ENCODE peak calls at places on chromosome 10, in eight cellular contexts. Y, L, W, R, T, G, Q and E are unnamed samples.

GRCh38 chr10:122980209-122981065 is at the start of gene PSTK:
- DNase-seq in Y (peak), T (peak), W (peak), Q (peak), G (peak), R (peak), L (peak), E (peak)

GRCh38 chr10:9069136-9069535 is 1014.6 kb downstream of the GATA3 start:
- DNase-seq in Q (no peak), G (no peak), W (no peak), Y (no peak), L (no peak), R (no peak), T (peak), E (no peak)

GRCh38 chr10:132186488-132187413 is at the start of gene DPYSL4:
- DNase-seq in Q (no peak), G (no peak), T (peak), Y (peak), L (no peak), R (peak), W (no peak), E (no peak)

GRCh38 chr10:35027567-35027966 is 62.6 kb downstream of the CUL2 start:
- DNase-seq in W (peak), T (peak), L (peak), R (peak), Y (no peak), G (peak), Q (no peak), E (no peak)

GRCh38 chr10:22550732-22551131 is 163.6 kb downstream of the PIP4K2A start:
- DNase-seq in L (peak), W (no peak), Q (peak), T (peak), Y (peak), G (peak), R (peak), E (peak)

GRCh38 chr10:59155556-59155955 is 20.9 kb upstream of the PHYHIPL start:
- DNase-seq in Y (no peak), Q (no peak), R (no peak), W (no peak), G (no peak), T (no peak), L (no peak), E (no peak)

GRCh38 chr10:20877554-20877953 is 19.6 kb downstream of the NEBL start:
- DNase-seq in G (no peak), Q (no peak), R (no peak), L (no peak), Y (no peak), W (no peak), T (no peak), E (no peak)

GRCh38 chr10:14396441-14397048 is 65.8 kb upstream of the FRMD4A start:
- DNase-seq in Q (no peak), L (no peak), G (peak), T (peak), R (peak), Y (no peak), W (no peak), E (no peak)

GRCh38 chr10:111247781-111248389 is 171.1 kb downstream of the ADRA2A start:
- DNase-seq in Y (no peak), T (peak), G (no peak), W (no peak), L (no peak), R (no peak), Q (no peak), E (no peak)

GRCh38 chr10:30553625-30554442 is 75.7 kb downstream of the LYZL2 start:
- DNase-seq in T (peak), Y (no peak), L (peak), W (peak), G (peak), Q (peak), R (peak), E (no peak)

GRCh38 chr10:80292607-80293239 is 3.3 kb upstream of the MAT1A start:
- DNase-seq in W (no peak), G (no peak), L (no peak), T (no peak), Q (no peak), R (no peak), Y (no peak), E (no peak)

GRCh38 chr10:122551450-122551849 is 9.1 kb upstream of the DMBT1 start:
- DNase-seq in L (no peak), G (no peak), Y (peak), W (no peak), Q (peak), R (no peak), T (no peak), E (no peak)

GRCh38 chr10:79067241-79068202 is 1.2 kb upstream of the ZMIZ1 start:
- DNase-seq in L (peak), T (peak), G (peak), W (no peak), Y (peak), R (peak), Q (peak), E (peak)

GRCh38 chr10:84185526-84186175 is 8.7 kb upstream of the CDHR1 start:
- DNase-seq in L (no peak), G (no peak), Y (no peak), Q (no peak), T (no peak), W (no peak), R (no peak), E (no peak)

GRCh38 chr10:75398630-75399460 is 2.7 kb downstream of the ZNF503 start:
- DNase-seq in Y (no peak), G (peak), Q (no peak), T (peak), L (peak), R (peak), W (no peak), E (no peak)

GRCh38 chr10:132370426-132371340 is 26.3 kb upstream of the PWWP2B start:
- DNase-seq in W (no peak), Q (peak), L (no peak), R (no peak), Y (no peak), T (no peak), G (no peak), E (no peak)

GRCh38 chr10:22468570-22469320 is 123.4 kb downstream of the SPAG6 start:
- DNase-seq in L (no peak), G (no peak), R (no peak), Q (no peak), Y (no peak), W (no peak), T (no peak), E (no peak)

GRCh38 chr10:3619276-3619675 is 165.7 kb downstream of the KLF6 start:
- DNase-seq in T (no peak), Q (no peak), G (no peak), R (no peak), Y (no peak), W (no peak), L (no peak), E (no peak)

GRCh38 chr10:69634759-69635425 is 4.8 kb downstream of the FAM241B start:
- DNase-seq in R (no peak), G (no peak), L (no peak), W (no peak), Q (no peak), T (no peak), Y (no peak), E (no peak)

GRCh38 chr10:69638642-69639041 is 8.6 kb downstream of the FAM241B start:
- DNase-seq in Q (no peak), R (no peak), T (no peak), G (no peak), W (no peak), Y (no peak), L (no peak), E (no peak)

GRCh38 chr10:69635428-69636272 is 5.6 kb downstream of the FAM241B start:
- DNase-seq in W (no peak), R (no peak), T (no peak), Q (no peak), Y (no peak), L (no peak), G (no peak), E (no peak)

GRCh38 chr10:69636273-69636575 is 6.2 kb downstream of the FAM241B start:
- DNase-seq in Q (no peak), R (no peak), Y (no peak), T (no peak), W (no peak), G (no peak), L (no peak), E (no peak)

GRCh38 chr10:69636626-69637550 is 6.8 kb downstream of the FAM241B start:
- DNase-seq in R (no peak), Q (no peak), W (no peak), L (no peak), T (no peak), Y (no peak), G (no peak), E (peak)
- TF ChIP-seq CTCF in R (peak), Q (no peak), W (peak), L (peak), T (no peak), Y (peak), G (peak), E (peak)

DNA sequence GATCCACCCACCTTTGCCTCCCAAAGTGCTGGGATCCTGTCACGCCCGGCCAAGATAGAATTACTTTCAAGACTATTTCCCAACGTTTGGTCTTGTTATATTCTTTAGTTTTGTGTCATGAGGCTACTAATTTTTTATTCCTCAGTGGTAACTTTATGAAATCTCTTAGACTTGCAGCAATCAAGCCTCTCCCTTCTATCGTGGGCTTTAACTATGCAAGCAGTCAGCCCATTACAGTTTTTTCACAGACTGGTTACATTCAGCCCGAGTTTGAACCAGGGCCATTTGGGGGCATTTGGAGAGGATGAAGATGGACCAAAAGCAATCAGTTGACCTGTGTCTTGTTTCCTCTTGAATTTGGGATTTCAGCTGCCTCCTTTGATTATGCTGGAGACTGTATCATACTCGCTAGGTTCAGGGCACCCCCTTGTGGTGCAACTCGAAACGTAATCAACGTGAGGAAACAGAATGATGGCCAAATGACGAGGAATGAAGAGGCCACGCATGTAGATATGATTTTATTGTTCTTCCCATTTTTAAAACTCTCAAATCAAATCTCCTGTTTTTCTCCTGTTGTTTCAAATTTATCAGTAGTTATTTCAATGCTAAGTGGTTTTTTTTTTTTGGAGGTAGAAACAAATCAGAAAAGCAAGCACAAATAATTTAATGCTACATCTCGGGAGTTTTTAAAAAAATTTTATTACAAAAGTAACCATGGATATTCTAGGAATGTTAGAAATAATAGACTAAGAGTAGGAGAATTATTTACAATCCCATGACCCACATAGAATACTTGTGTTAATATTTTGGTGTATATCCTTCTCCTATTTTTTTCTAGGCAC is 151.6 kb downstream of the KIAA1217 start:
- DNase-seq in W (no peak), Y (peak), L (peak), Q (peak), R (peak), G (peak), T (peak), E (peak)
- TF ChIP-seq CTCF in W (peak), Y (peak), L (peak), Q (peak), R (peak), G (peak), T (peak), E (peak)

GRCh38 chr10:34018129-34018528 is 683.7 kb upstream of the NRP1 start:
- DNase-seq in G (no peak), W (no peak), L (no peak), T (peak), Q (no peak), R (no peak), Y (no peak), E (no peak)

GRCh38 chr10:34018811-34019210 is 684.3 kb upstream of the NRP1 start:
- DNase-seq in Y (no peak), T (no peak), G (no peak), Q (no peak), R (no peak), L (no peak), W (no peak), E (no peak)

GRCh38 chr10:34016541-34016940 is 682.1 kb upstream of the NRP1 start:
- DNase-seq in R (no peak), G (no peak), T (peak), L (no peak), W (no peak), Q (no peak), Y (no peak), E (no peak)

GRCh38 chr10:34015700-34016099 is 681.2 kb upstream of the NRP1 start:
- DNase-seq in R (no peak), W (no peak), L (no peak), G (no peak), Q (no peak), Y (no peak), T (no peak), E (no peak)

DNA sequence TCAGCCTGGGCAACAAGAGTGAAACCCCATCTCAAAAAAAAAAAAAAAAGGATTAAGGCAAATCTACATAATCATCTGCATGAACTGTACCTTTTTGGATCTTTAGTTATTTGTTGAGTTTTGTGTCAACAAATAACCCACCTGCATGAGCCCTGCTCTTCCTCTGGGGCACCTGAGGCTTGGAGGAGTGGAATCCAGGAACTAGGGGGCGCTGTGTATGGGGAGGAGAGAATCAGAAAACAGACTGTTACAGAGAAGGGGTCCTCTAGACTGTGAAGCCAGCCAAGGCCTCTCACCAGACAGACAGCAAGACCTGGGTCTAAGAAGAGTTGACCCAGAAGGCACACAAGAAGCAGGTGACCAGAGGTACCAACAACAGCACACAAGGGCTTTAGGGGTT is 682.8 kb upstream of the NRP1 start:
- DNase-seq in R (no peak), T (no peak), L (no peak), Q (no peak), W (no peak), Y (no peak), G (no peak), E (peak)
- TF ChIP-seq CTCF in R (peak), T (no peak), L (no peak), Q (no peak), W (no peak), Y (no peak), G (no peak), E (peak)

GRCh38 chr10:49621561-49621960 is 7.7 kb downstream of the CHAT start:
- DNase-seq in G (no peak), Q (no peak), T (no peak), L (no peak), Y (no peak), W (no peak), R (no peak), E (no peak)

GRCh38 chr10:49620286-49620810 is 6.5 kb downstream of the CHAT start:
- DNase-seq in G (no peak), T (no peak), L (no peak), W (no peak), R (no peak), Q (no peak), Y (no peak), E (no peak)

GRCh38 chr10:49620841-49621378 is 7.1 kb downstream of the CHAT start:
- DNase-seq in G (no peak), L (no peak), Y (no peak), R (no peak), W (no peak), Q (no peak), T (no peak), E (no peak)

GRCh38 chr10:49618861-49619260 is 5.0 kb downstream of the CHAT start:
- DNase-seq in L (no peak), G (no peak), W (no peak), Q (no peak), Y (no peak), R (no peak), T (no peak), E (no peak)

DNA sequence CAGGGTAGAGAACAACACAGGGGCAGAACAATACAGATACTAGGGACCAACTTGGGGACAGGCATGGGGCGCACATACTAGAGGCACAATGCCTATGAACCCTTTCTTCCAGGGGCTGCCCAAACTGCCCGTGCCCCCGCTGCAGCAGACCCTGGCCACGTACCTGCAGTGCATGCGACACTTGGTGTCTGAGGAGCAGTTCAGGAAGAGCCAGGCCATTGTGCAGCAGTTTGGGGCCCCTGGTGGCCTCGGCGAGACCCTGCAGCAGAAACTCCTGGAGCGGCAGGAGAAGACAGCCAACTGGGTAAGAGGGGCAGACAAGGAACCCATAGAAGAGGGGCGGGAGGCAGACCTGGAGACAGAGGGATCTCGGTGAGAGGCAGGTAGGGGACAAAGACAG is 5.8 kb downstream of the CHAT start:
- DNase-seq in Y (no peak), R (no peak), W (no peak), L (no peak), G (no peak), T (no peak), Q (no peak), E (no peak)
- TF ChIP-seq CTCF in Y (no peak), R (no peak), W (no peak), L (no peak), G (peak), T (no peak), Q (no peak), E (peak)

GRCh38 chr10:57716884-57717283 is 550.8 kb downstream of the IPMK start:
- DNase-seq in W (no peak), T (peak), L (peak), R (peak), G (peak), Q (no peak), Y (no peak), E (no peak)
- TF ChIP-seq CTCF in W (peak), T (peak), L (peak), R (peak), G (peak), Q (no peak), Y (no peak), E (peak)

GRCh38 chr10:36362257-36362656 is 720.2 kb upstream of the FZD8 start:
- DNase-seq in W (no peak), T (no peak), G (no peak), L (no peak), Q (no peak), Y (no peak), R (no peak), E (no peak)
- TF ChIP-seq CTCF in W (no peak), T (no peak), G (no peak), L (no peak), Q (no peak), Y (no peak), R (no peak), E (no peak)

GRCh38 chr10:89228962-89229361 is 21.8 kb upstream of the CH25H start:
- DNase-seq in G (no peak), Y (no peak), W (no peak), L (no peak), R (no peak), T (no peak), Q (no peak), E (no peak)
- TF ChIP-seq CTCF in G (no peak), Y (no peak), W (no peak), L (no peak), R (no peak), T (no peak), Q (no peak), E (no peak)

GRCh38 chr10:83166344-83166743 is 973.0 kb upstream of the GHITM start:
- DNase-seq in R (no peak), G (no peak), L (no peak), Y (no peak), Q (no peak), W (no peak), T (no peak), E (no peak)
- TF ChIP-seq CTCF in R (no peak), G (no peak), L (peak), Y (no peak), Q (no peak), W (no peak), T (peak), E (no peak)

DNA sequence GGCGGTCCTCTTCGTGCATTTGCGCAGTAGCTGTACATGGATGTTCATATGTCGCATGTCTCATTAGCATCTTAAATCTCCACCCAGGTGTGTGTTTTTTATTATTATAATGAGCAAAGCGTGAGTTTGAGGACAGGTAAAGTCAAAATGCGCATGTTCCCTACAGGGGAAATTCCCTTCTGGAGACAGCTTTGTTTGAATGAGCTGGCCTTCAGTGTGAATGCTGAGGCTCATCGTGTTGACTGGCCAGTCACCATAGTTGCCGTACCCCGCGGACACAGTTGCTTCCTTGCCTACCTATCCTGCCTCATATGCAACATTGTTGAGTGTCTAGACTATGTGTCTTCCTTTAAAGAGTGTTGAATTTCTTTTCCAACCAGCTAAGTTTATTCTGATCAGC is 13.6 kb downstream of the LYZL1 start:
- DNase-seq in G (no peak), Q (no peak), L (no peak), W (no peak), T (no peak), R (no peak), Y (no peak), E (no peak)
- TF ChIP-seq CTCF in G (no peak), Q (no peak), L (no peak), W (no peak), T (no peak), R (no peak), Y (no peak), E (no peak)

GRCh38 chr10:91559750-91560149 is 73.1 kb downstream of the PPP1R3C start:
- DNase-seq in W (no peak), L (no peak), Y (no peak), R (no peak), G (no peak), Q (no peak), T (no peak), E (no peak)
- TF ChIP-seq CTCF in W (no peak), L (no peak), Y (no peak), R (no peak), G (no peak), Q (no peak), T (no peak), E (no peak)